ENCODE peak calls at places on chromosomes 16 and 17, in five cellular contexts. W is NT2/D1; J is HFF-Myc; A is activated CD4-positive, alpha-beta memory T cell treated with anti-CD3 and anti-CD28 coated beads, Interleukin-2, amount 10 ng/mL, durations not matched to agents 7 days and 5 days; R is activated CD4-positive, alpha-beta T cell treated with anti-CD3 and anti-CD28 coated beads, Interleukin-2, amount 10 ng/mL, durations not matched to agents 7 days and 5 days. H is an unnamed sample.

GRCh38 chr17:17682737-17683675 is 1.7 kb downstream of the RAI1 start:
- DNase-seq in W (no peak), J (peak; percentile 65), A (peak; percentile 66), R (peak; percentile 63), H (peak; percentile 64)

GRCh38 chr16:87000007-87000406 is 317.2 kb downstream of the C16orf95 start:
- DNase-seq in W (no peak), J (no peak), A (no peak), R (no peak), H (no peak)

GRCh38 chr16:49934557-49935260 is 78.8 kb upstream of the ZNF423 start:
- DNase-seq in W (no peak), J (no peak), A (no peak), R (no peak), H (no peak)

GRCh38 chr16:35795361-35796029 is 2336.1 kb downstream of the TP53TG3F start:
- DNase-seq in W (no peak), J (no peak), A (no peak), R (no peak), H (peak; percentile 14)

GRCh38 chr17:7004398-7005253 is 7.8 kb upstream of the RNASEK start:
- DNase-seq in W (no peak), J (peak; percentile 22), A (peak; percentile 36), R (peak; percentile 70), H (peak; percentile 72)

GRCh38 chr17:5868916-5869475 is 201.2 kb upstream of the WSCD1 start:
- DNase-seq in W (no peak), J (no peak), A (no peak), R (no peak), H (no peak)

GRCh38 chr17:44569459-44569858 is 12.2 kb downstream of the FZD2 start:
- DNase-seq in W (no peak), J (no peak), A (no peak), R (no peak), H (no peak)

GRCh38 chr16:88820335-88821025 is 8.8 kb upstream of the APRT start:
- DNase-seq in W (no peak), J (no peak), A (no peak), R (no peak), H (no peak)

GRCh38 chr17:10843806-10844205 is 5.9 kb upstream of the PIRT start:
- DNase-seq in W (no peak), J (no peak), A (no peak), R (no peak), H (no peak)

GRCh38 chr17:78255029-78255656 is 23.7 kb downstream of the TMEM235 start:
- DNase-seq in W (no peak), J (no peak), A (no peak), R (no peak), H (no peak)

GRCh38 chr16:56603589-56603988 is 4.8 kb upstream of the MT2A start:
- DNase-seq in W (no peak), J (no peak), A (no peak), R (peak; percentile 38), H (peak; percentile 13)

GRCh38 chr16:483351-484075 is 44.0 kb upstream of the CAPN15 start:
- DNase-seq in W (peak; percentile 92), J (no peak), A (no peak), R (no peak), H (no peak)

GRCh38 chr17:47950448-47950847 is 7.2 kb downstream of the PRR15L start:
- DNase-seq in W (no peak), J (no peak), A (no peak), R (no peak), H (no peak)

GRCh38 chr17:80268427-80268826 is 7.8 kb downstream of the RNF213 start:
- DNase-seq in W (no peak), J (no peak), A (no peak), R (no peak), H (no peak)

GRCh38 chr16:89958068-89958467 is 9.5 kb downstream of the DEF8 start:
- DNase-seq in W (no peak), J (no peak), A (no peak), R (no peak), H (no peak)

GRCh38 chr17:49963277-49963625 is 5.7 kb upstream of the DLX4 start:
- DNase-seq in W (no peak), J (no peak), A (no peak), R (no peak), H (no peak)

GRCh38 chr17:56451629-56452028 is 141.9 kb upstream of the NOG start:
- DNase-seq in W (no peak), J (no peak), A (no peak), R (no peak), H (no peak)

GRCh38 chr16:27691717-27692116 is 141.8 kb downstream of the KATNIP start:
- DNase-seq in W (no peak), J (no peak), A (no peak), R (no peak), H (no peak)

GRCh38 chr17:19338031-19338990 is 24.2 kb downstream of the B9D1 start:
- DNase-seq in W (no peak), J (no peak), A (peak; percentile 66), R (peak; percentile 65), H (peak; percentile 68)

GRCh38 chr17:1498869-1499268 is 6.4 kb upstream of the MYO1C start:
- DNase-seq in W (no peak), J (no peak), A (no peak), R (no peak), H (no peak)

GRCh38 chr16:74774223-74775139 is at the start of gene FA2H:
- DNase-seq in W (peak; percentile 54), J (no peak), A (peak; percentile 72), R (peak; percentile 74), H (peak; percentile 76)

GRCh38 chr16:67881557-67882220 is 3.0 kb upstream of the NRN1L start:
- DNase-seq in W (no peak), J (no peak), A (no peak), R (no peak), H (no peak)

GRCh38 chr17:5592382-5592781 is 8.1 kb upstream of the NLRP1 start:
- DNase-seq in W (no peak), J (peak; percentile 16), A (no peak), R (peak; percentile 27), H (peak; percentile 67)

GRCh38 chr16:64826374-64826773 is 295.5 kb downstream of the CDH11 start:
- DNase-seq in W (no peak), J (no peak), A (no peak), R (no peak), H (no peak)

GRCh38 chr17:57270801-57271245 is 14.5 kb downstream of the MSI2 start:
- DNase-seq in W (no peak), J (no peak), A (no peak), R (no peak), H (no peak)

GRCh38 chr17:41547921-41548843 is 20.1 kb upstream of the KRT19 start:
- DNase-seq in W (no peak), J (peak; percentile 91), A (peak; percentile 64), R (no peak), H (no peak)

GRCh38 chr17:49766918-49767530 is 3.1 kb upstream of the FAM117A start:
- DNase-seq in W (no peak), J (no peak), A (no peak), R (no peak), H (no peak)

GRCh38 chr17:75588546-75589016 is 981 bp downstream of the MYO15B start:
- DNase-seq in W (no peak), J (no peak), A (no peak), R (no peak), H (no peak)

GRCh38 chr17:76524598-76525512 is 12.7 kb downstream of the CYGB start:
- DNase-seq in W (no peak), J (no peak), A (no peak), R (no peak), H (no peak)